ENCODE peak calls at places on chromosomes 6 and 20, in four cellular contexts. One of them, this sample, is unnamed. For H3K36me3, the result is how much of the 10 kb centered on the place peaks cover.

GRCh38 chr6:307065-307814 is 15.0 kb downstream of the DUSP22 start:
- DNase-seq in adrenal gland: no peak
- DNase-seq in CD8-positive, alpha-beta T cell: no peak
- DNase-seq in mammary epithelial cell: no peak
- DNase-seq in this sample: no peak

GRCh38 chr6:74087898-74088297 is 391.9 kb downstream of the CD109 start:
- DNase-seq in CD8-positive, alpha-beta T cell: no peak
- DNase-seq in mammary epithelial cell: no peak
- DNase-seq in adrenal gland: no peak
- DNase-seq in this sample: no peak

GRCh38 chr6:169190144-169190584 is 63.5 kb downstream of the THBS2 start:
- DNase-seq in adrenal gland: peak
- DNase-seq in CD8-positive, alpha-beta T cell: no peak
- DNase-seq in mammary epithelial cell: no peak
- DNase-seq in this sample: peak

GRCh38 chr6:16487953-16488674 is 249.7 kb downstream of the GMPR start:
- DNase-seq in adrenal gland: no peak
- DNase-seq in CD8-positive, alpha-beta T cell: no peak
- DNase-seq in mammary epithelial cell: no peak
- DNase-seq in this sample: no peak

GRCh38 chr20:38460040-38460623 is 12.5 kb upstream of the RALGAPB start:
- DNase-seq in CD8-positive, alpha-beta T cell: no peak
- DNase-seq in adrenal gland: peak
- DNase-seq in mammary epithelial cell: peak
- DNase-seq in this sample: peak

GRCh38 chr20:47645632-47646031 is 139.6 kb downstream of the SULF2 start:
- DNase-seq in adrenal gland: no peak
- DNase-seq in mammary epithelial cell: no peak
- DNase-seq in CD8-positive, alpha-beta T cell: no peak
- DNase-seq in this sample: no peak

GRCh38 chr6:70110128-70111022 is 192.5 kb downstream of the COL9A1 start:
- DNase-seq in mammary epithelial cell: no peak
- DNase-seq in CD8-positive, alpha-beta T cell: no peak
- DNase-seq in adrenal gland: no peak
- DNase-seq in this sample: no peak

GRCh38 chr6:36728289-36729168 is 30.9 kb downstream of the RAB44 start:
- DNase-seq in mammary epithelial cell: no peak
- DNase-seq in adrenal gland: no peak
- DNase-seq in CD8-positive, alpha-beta T cell: no peak
- DNase-seq in this sample: no peak

GRCh38 chr20:23049201-23049932 is at the start of gene THBD:
- DNase-seq in mammary epithelial cell: peak
- DNase-seq in adrenal gland: peak
- DNase-seq in CD8-positive, alpha-beta T cell: no peak
- DNase-seq in this sample: peak

GRCh38 chr6:42017021-42017643 is 33.2 kb upstream of the TAF8 start:
- DNase-seq in mammary epithelial cell: peak
- DNase-seq in adrenal gland: peak
- DNase-seq in CD8-positive, alpha-beta T cell: no peak
- DNase-seq in this sample: peak

GRCh38 chr6:70375882-70376281 is 37.4 kb upstream of the FAM135A start:
- DNase-seq in CD8-positive, alpha-beta T cell: no peak
- DNase-seq in adrenal gland: no peak
- DNase-seq in mammary epithelial cell: no peak
- DNase-seq in this sample: no peak

GRCh38 chr6:28537509-28538140 is 11.9 kb downstream of the GPX5 start:
- DNase-seq in adrenal gland: no peak
- DNase-seq in CD8-positive, alpha-beta T cell: no peak
- DNase-seq in mammary epithelial cell: peak
- DNase-seq in this sample: peak

GRCh38 chr6:63451238-63451637 is 121.0 kb upstream of the LOC128125822 start:
- DNase-seq in adrenal gland: no peak
- DNase-seq in mammary epithelial cell: no peak
- DNase-seq in CD8-positive, alpha-beta T cell: no peak
- DNase-seq in this sample: no peak

GRCh38 chr6:37516076-37516919 is 16.6 kb upstream of the CCDC167 start:
- DNase-seq in adrenal gland: peak
- DNase-seq in CD8-positive, alpha-beta T cell: peak
- DNase-seq in mammary epithelial cell: peak
- DNase-seq in this sample: no peak

GRCh38 chr20:5349448-5349847 is 32.7 kb upstream of the PROKR2 start:
- DNase-seq in CD8-positive, alpha-beta T cell: no peak
- DNase-seq in mammary epithelial cell: peak
- DNase-seq in adrenal gland: no peak
- DNase-seq in this sample: no peak

GRCh38 chr6:39137235-39137634 is 22.2 kb upstream of the SAYSD1 start:
- DNase-seq in mammary epithelial cell: peak
- DNase-seq in adrenal gland: no peak
- DNase-seq in CD8-positive, alpha-beta T cell: no peak
- DNase-seq in this sample: peak

GRCh38 chr6:138944412-138944811 is 43.6 kb downstream of the REPS1 start:
- DNase-seq in mammary epithelial cell: peak
- DNase-seq in CD8-positive, alpha-beta T cell: no peak
- DNase-seq in adrenal gland: no peak
- DNase-seq in this sample: peak

GRCh38 chr20:3404402-3404801 is 3.1 kb downstream of the DNAAF9 start:
- DNase-seq in mammary epithelial cell: no peak
- DNase-seq in CD8-positive, alpha-beta T cell: no peak
- DNase-seq in adrenal gland: no peak
- DNase-seq in this sample: no peak

GRCh38 chr6:96809119-96809518 is 28.2 kb downstream of the GPR63 start:
- DNase-seq in adrenal gland: no peak
- DNase-seq in mammary epithelial cell: no peak
- DNase-seq in CD8-positive, alpha-beta T cell: no peak
- DNase-seq in this sample: no peak

DNA sequence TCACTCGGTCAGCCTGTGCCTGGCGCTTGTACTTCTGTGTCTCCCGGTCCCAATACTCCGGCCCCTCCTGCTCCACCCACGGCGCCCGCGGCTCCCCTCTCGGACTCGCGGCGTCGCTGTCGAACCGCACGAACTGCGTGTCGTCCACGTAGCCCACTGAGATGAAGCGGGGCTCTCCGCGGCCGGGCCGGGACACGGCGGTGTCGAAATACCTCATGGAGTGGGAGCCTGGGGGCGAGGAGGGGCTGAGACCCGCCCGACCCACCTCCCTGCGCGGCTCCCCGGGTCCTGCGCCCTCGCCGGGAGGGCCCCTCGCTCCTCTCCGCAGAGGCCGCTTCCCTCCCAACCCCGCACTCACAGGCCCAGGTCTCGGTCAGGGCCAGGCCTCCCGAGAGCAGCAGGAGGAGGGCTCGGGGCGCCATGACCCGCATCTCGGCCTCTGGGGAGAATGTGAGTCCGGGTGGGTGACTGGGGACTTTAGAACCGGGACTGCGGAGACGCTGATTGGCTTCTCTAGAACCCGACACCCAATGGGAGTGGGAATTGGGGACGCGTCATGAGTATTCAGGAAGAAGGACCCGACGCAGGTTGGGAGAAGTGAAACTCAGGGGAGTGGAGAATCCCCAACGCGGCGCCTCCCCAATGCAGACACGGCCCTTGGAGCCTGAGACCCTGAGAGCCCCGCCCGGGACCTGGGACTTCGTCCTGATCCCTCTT is at the start of gene HLA-C:
- DNase-seq in mammary epithelial cell: peak
- DNase-seq in CD8-positive, alpha-beta T cell: peak
- DNase-seq in adrenal gland: peak
- DNase-seq in this sample: peak
- H3K4me3 ChIP-seq in mammary epithelial cell: peak
- H3K4me3 ChIP-seq in CD8-positive, alpha-beta T cell: peak
- H3K4me3 ChIP-seq in adrenal gland: peak
- H3K4me3 ChIP-seq in this sample: peak

GRCh38 chr6:147022041-147022440 is 182.2 kb upstream of the STXBP5 start:
- DNase-seq in mammary epithelial cell: peak
- DNase-seq in CD8-positive, alpha-beta T cell: no peak
- DNase-seq in adrenal gland: no peak
- DNase-seq in this sample: no peak
- H3K36me3 ChIP-seq in mammary epithelial cell: under half
- H3K36me3 ChIP-seq in CD8-positive, alpha-beta T cell: under half
- H3K36me3 ChIP-seq in adrenal gland: under half
- H3K36me3 ChIP-seq in this sample: under half

DNA sequence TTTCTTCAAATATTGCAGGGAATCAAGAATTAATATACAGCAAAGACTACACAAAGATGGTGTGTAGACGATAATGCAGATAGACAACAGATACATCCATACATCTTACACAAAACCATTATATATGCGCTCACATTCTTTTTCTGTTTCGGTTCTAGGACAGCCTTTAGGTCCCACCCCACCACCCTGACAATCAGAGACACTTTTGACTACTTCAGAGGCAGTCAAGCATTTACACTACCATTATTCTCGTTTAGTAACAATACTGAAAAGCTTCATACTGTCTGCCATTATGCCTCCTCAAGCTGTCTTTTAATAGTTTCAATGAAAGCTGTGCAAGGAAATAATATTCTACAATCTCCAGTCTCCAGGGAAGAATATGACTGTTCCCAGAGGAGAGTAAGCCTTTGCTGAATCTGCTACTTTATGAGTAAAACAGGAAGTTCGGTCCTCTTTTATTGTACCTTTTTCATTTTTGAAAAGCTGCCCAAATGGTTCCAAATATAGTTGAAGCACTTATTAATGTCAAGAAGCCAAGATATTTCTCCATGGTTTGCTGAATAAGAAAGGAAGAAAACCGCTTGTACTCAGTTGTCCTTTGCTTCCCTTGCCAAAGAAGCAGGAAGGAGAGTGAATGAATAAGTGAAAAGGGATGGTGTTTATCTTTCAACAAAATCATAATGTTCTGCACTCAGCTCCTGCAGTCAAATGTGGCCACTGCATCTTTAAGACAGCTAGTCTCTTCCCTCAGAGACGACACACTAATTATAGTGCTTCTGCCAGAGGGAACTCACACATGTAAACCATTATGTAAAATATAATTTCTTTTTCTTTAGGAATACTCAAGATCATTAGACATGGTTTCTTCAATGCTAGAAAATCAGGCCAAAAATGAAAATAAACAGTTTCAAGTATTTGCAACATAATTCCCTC is 468.3 kb downstream of the CDC5L start:
- DNase-seq in mammary epithelial cell: no peak
- DNase-seq in CD8-positive, alpha-beta T cell: no peak
- DNase-seq in adrenal gland: no peak
- DNase-seq in this sample: no peak
- H3K4me3 ChIP-seq in mammary epithelial cell: no peak
- H3K4me3 ChIP-seq in CD8-positive, alpha-beta T cell: no peak
- H3K4me3 ChIP-seq in adrenal gland: no peak
- H3K4me3 ChIP-seq in this sample: peak

GRCh38 chr6:131680868-131681267 is 20.3 kb downstream of the OR2A4 start:
- DNase-seq in mammary epithelial cell: no peak
- DNase-seq in adrenal gland: no peak
- DNase-seq in CD8-positive, alpha-beta T cell: no peak
- DNase-seq in this sample: no peak
- H3K36me3 ChIP-seq in mammary epithelial cell: under half
- H3K36me3 ChIP-seq in adrenal gland: under half
- H3K36me3 ChIP-seq in CD8-positive, alpha-beta T cell: under half
- H3K36me3 ChIP-seq in this sample: under half